ENCODE peak calls at places on chromosomes 11 and 22, in nine cellular contexts. H is cardiac fibroblast, Z is H1, I is epithelial cell of esophagus, U is sigmoid colon, W is progenitor cell of endocrine pancreas, B is Peyer's patch, T is AG10803, A is coronary artery. N is an unnamed sample.

GRCh38 chr22:17339095-17339693 is 30.1 kb upstream of the CECR2 start:
- DNase-seq in A (no peak), Z (no peak), T (no peak), B (no peak), I (peak), U (no peak), H (peak), W (no peak), N (no peak)

GRCh38 chr22:32644252-32645100 is 157.0 kb upstream of the TIMP3 start:
- DNase-seq in B (peak), A (no peak), T (peak), U (peak), H (peak), I (peak), Z (no peak), W (no peak), N (no peak)

GRCh38 chr22:23745780-23746179 is 5.1 kb downstream of the ZNF70 start:
- DNase-seq in T (no peak), B (no peak), Z (no peak), A (no peak), I (no peak), U (no peak), H (no peak), W (no peak), N (no peak)

GRCh38 chr22:46490538-46490937 is 46.9 kb downstream of the CELSR1 start:
- DNase-seq in T (no peak), U (no peak), H (no peak), I (no peak), Z (no peak), W (no peak), B (no peak), A (no peak), N (no peak)

GRCh38 chr11:69283446-69283845 is 10.5 kb upstream of the MYEOV start:
- DNase-seq in Z (no peak), H (no peak), B (no peak), I (peak), A (no peak), T (no peak), U (no peak), W (no peak), N (no peak)

GRCh38 chr11:113238721-113239120 is 75.7 kb upstream of the TTC12 start:
- DNase-seq in I (no peak), W (no peak), T (no peak), A (no peak), B (no peak), U (no peak), Z (no peak), H (no peak), N (no peak)

GRCh38 chr11:133515075-133515474 is 17.2 kb downstream of the OPCML start:
- DNase-seq in U (no peak), A (no peak), I (no peak), H (no peak), B (no peak), T (no peak), Z (no peak), W (no peak), N (no peak)

GRCh38 chr22:32590556-32590955 is 115.9 kb downstream of the FBXO7 start:
- DNase-seq in Z (no peak), T (peak), U (no peak), H (peak), W (no peak), A (no peak), I (peak), B (no peak), N (no peak)

GRCh38 chr22:21455334-21456089 is 11.7 kb upstream of the TMEM191C start:
- DNase-seq in A (no peak), I (no peak), Z (peak), H (no peak), U (peak), T (no peak), B (no peak), W (no peak), N (no peak)

GRCh38 chr11:33268945-33269567 is 11.9 kb downstream of the HIPK3 start:
- DNase-seq in B (no peak), H (peak), Z (no peak), W (no peak), A (no peak), U (no peak), T (peak), I (no peak), N (no peak)

GRCh38 chr11:114091791-114092397 is 32.4 kb downstream of the ZBTB16 start:
- DNase-seq in H (no peak), T (no peak), I (no peak), W (peak), B (no peak), U (peak), A (no peak), Z (no peak), N (no peak)

GRCh38 chr22:29747832-29748231 is 19.0 kb downstream of the ZMAT5 start:
- DNase-seq in H (no peak), B (no peak), U (no peak), W (no peak), T (no peak), Z (no peak), I (no peak), A (no peak), N (no peak)

GRCh38 chr11:71223081-71223405 is 29.3 kb downstream of the SHANK2 start:
- DNase-seq in H (no peak), Z (no peak), W (no peak), A (no peak), B (no peak), I (no peak), U (no peak), T (no peak), N (no peak)

GRCh38 chr11:101129203-101129943 is at the start of gene PGR:
- DNase-seq in H (no peak), I (no peak), U (no peak), B (no peak), T (no peak), A (peak), W (peak), Z (peak), N (no peak)

GRCh38 chr11:88656960-88657738 is 319.6 kb upstream of the CTSC start:
- DNase-seq in Z (no peak), U (no peak), A (no peak), T (no peak), I (peak), H (no peak), W (no peak), B (no peak), N (no peak)

GRCh38 chr11:21343204-21343603 is 673.8 kb downstream of the NELL1 start:
- DNase-seq in Z (no peak), I (no peak), B (no peak), T (no peak), H (no peak), A (no peak), U (no peak), W (no peak), N (no peak)

GRCh38 chr22:24594569-24595120 is 1.8 kb upstream of the LRRC75B start:
- DNase-seq in Z (no peak), U (no peak), H (no peak), B (no peak), W (no peak), I (no peak), A (no peak), T (no peak), N (no peak)

GRCh38 chr22:34036936-34037335 is 116.7 kb upstream of the LARGE1 start:
- DNase-seq in H (no peak), U (no peak), I (no peak), Z (no peak), W (no peak), B (no peak), T (no peak), A (no peak), N (no peak)

GRCh38 chr11:23124996-23125395 is 264.7 kb upstream of the CCDC179 start:
- DNase-seq in B (no peak), I (no peak), T (no peak), H (peak), Z (no peak), A (no peak), U (no peak), W (no peak), N (no peak)

GRCh38 chr11:119505861-119506260 is 82.9 kb upstream of the THY1 start:
- DNase-seq in B (no peak), W (no peak), A (no peak), I (no peak), Z (no peak), U (peak), H (no peak), T (peak), N (no peak)

GRCh38 chr11:132099692-132100091 is 729.3 kb downstream of the NTM start:
- DNase-seq in H (no peak), T (no peak), Z (peak), I (peak), W (no peak), B (no peak), U (no peak), A (no peak), N (peak)

GRCh38 chr11:126352934-126353801 is 2.3 kb upstream of the ST3GAL4 start:
- DNase-seq in B (no peak), I (peak), Z (no peak), T (peak), A (no peak), H (peak), W (no peak), U (no peak), N (no peak)

GRCh38 chr22:36756746-36757607 is 18.9 kb downstream of the IFT27 start:
- DNase-seq in Z (no peak), I (no peak), H (no peak), A (peak), B (no peak), U (peak), W (no peak), T (no peak), N (no peak)

GRCh38 chr11:62443390-62444201 is 24.8 kb downstream of the SCGB1A1 start:
- DNase-seq in I (no peak), H (no peak), W (no peak), Z (no peak), T (peak), A (peak), U (peak), B (no peak), N (no peak)

DNA sequence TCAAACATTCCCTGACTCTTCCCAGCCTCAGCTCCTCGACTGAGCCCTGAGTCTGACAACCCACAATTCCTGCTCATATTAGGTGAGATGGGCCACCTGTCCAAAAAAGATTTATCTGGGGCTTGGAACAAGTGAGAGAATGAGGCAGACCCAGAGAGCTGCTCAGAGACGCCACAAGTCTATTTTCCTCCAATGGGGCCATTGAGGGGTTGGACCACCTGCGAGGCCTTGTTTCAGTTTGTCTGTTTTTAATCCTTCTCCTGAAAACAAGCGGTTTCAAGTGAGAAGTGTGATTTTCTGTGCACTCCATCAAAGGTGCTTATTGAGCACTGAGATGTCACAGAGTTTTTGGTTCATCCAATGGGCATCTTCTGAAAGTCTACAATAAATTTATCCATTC is 168.6 kb downstream of the MIAT start:
- DNase-seq in I (no peak), B (no peak), U (no peak), A (no peak), H (no peak), T (no peak), Z (no peak), W (no peak), N (no peak)
- TF ChIP-seq CTCF in I (no peak), B (no peak), U (no peak), A (no peak), H (no peak), T (no peak), Z (no peak), W (no peak), N (no peak)

DNA sequence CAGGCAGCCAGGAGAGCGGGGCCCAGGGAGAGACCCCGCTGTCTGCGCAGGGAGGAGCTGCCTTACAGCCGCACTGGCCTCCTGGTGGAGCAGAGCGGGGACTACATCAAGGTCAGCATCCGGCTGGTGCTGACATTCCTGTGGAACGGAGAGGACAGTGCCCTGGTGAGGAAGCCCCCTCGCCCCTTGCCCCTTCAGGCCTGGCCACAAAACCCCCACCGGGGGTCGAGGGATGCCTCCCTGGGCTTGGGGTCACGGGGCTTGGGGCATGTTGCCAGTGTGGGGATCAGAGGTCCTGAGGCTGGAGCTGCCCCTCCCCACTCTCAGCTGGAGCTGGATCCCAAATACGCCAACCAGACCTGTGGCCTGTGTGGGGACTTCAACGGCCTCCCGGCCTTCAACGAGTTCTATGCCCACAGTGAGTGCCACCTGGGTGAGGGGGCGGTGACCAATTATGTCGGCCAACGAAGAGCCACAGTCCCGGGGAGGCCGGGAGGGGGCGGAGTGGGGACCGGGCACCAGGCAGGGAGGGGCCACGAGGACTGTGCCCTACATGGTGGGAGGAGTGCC is 4.2 kb downstream of the MUC5B start:
- DNase-seq in W (no peak), T (no peak), A (no peak), B (no peak), I (no peak), Z (peak), U (peak), H (no peak), N (no peak)
- TF ChIP-seq CTCF in W (peak), T (no peak), A (no peak), B (no peak), I (no peak), Z (no peak), U (no peak), H (peak), N (no peak)

GRCh38 chr11:106523921-106524320 is 446.5 kb downstream of the AASDHPPT start:
- DNase-seq in Z (no peak), A (no peak), H (no peak), W (no peak), I (no peak), T (no peak), B (no peak), U (no peak), N (no peak)
- TF ChIP-seq CTCF in Z (no peak), A (no peak), H (no peak), W (no peak), I (no peak), T (no peak), B (no peak), U (no peak), N (no peak)

DNA sequence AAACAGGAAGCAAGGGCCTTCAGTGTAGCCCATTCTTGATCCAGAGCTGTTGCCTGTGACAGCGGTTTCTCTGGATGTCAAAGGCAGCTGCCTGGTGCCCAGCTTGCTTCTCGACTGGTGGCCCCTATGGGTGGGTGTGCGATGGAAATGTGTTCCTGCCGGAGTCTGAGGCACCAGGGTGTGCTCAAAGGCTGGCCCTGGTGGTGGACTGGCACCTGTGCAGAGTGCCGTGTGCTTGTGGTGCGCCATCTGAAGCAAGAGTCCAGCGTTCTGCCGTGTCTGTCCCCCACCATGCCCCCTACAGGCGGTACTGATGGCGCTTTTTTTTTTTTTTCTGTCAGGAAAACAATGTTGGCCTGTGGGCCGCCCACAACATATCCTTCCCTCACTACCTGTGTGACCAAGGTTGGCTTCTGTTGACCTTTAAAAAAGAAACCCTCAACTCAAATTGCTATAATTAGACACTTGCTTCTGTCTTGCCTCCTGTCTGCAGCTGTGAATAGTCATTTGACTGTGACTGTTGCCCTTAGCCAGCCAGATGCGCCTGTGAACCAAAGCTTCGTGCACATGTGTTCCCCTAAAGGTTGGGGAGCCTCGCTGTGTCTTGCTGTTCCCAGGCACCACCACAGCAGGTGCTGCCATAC is 4.7 kb upstream of the RANBP1 start:
- DNase-seq in W (no peak), B (peak), U (no peak), T (peak), A (no peak), Z (no peak), H (peak), I (peak), N (peak)
- TF ChIP-seq CTCF in W (peak), B (no peak), U (no peak), T (peak), A (no peak), Z (peak), H (peak), I (peak), N (peak)

DNA sequence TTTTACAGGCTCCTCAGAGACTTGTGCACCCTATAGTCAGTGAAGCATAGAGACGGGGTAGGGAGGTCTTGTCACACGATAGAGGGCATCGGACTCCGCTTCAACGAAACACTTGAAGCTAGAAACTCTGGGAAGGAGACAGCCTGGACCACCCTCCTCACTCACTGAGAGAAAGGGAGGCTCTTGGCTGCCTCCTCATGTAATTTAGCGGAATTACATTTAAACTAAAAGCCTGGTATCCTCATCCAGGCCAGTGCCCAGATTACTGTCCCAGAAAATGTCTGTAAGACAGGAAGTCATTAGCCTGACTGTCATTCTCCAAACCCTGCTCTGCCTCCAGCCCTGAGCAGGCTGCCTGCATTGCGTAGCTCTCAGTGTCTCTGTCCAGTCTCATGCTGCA is 36.0 kb downstream of the TTLL1 start:
- DNase-seq in T (no peak), B (no peak), A (no peak), W (no peak), I (no peak), U (no peak), Z (peak), H (peak), N (no peak)
- TF ChIP-seq CTCF in T (peak), B (no peak), A (no peak), W (peak), I (peak), U (no peak), Z (peak), H (peak), N (no peak)

GRCh38 chr11:9144828-9145227 is 53.4 kb upstream of the SCUBE2 start:
- DNase-seq in T (no peak), U (no peak), I (peak), Z (peak), H (no peak), W (no peak), B (no peak), A (no peak), N (no peak)
- TF ChIP-seq CTCF in T (no peak), U (no peak), I (no peak), Z (no peak), H (no peak), W (no peak), B (no peak), A (no peak), N (no peak)